ENCODE peak calls at places on chromosomes 5 and 9, in five cellular contexts. Y is nephron progenitor cell; Z is HCT116; K is GDM1; E is activated T-helper 1 cell treated with anti-CD3 and anti-CD28 coated beads, Interleukin-12 subunit alpha, Interleukin-12 subunit beta, Interleukin-2, Interleukin-4 antibody, amounts not matched to agents 30 ng/mL and 10 ng/mL and 1 ng/mL, durations not matched to agents 14 hours and 24 hours and 36 hours. L is an unnamed sample.

GRCh38 chr9:130929571-130930022 is 9.4 kb downstream of the FIBCD1 start:
- DNase-seq in E (no peak), K (no peak), Y (no peak), Z (no peak), L (no peak)

GRCh38 chr5:74636552-74636951 is 4.0 kb downstream of the ENC1 start:
- DNase-seq in Y (no peak), Z (no peak), E (no peak), K (no peak), L (no peak)

GRCh38 chr5:42377496-42377895 is 45.7 kb upstream of the GHR start:
- DNase-seq in Z (no peak), K (no peak), E (no peak), Y (no peak), L (no peak)

GRCh38 chr5:72040513-72040912 is 66.8 kb upstream of the MAP1B start:
- DNase-seq in Z (no peak), Y (no peak), K (no peak), E (no peak), L (no peak)

GRCh38 chr9:77839459-77840140 is 191.5 kb upstream of the GNA14 start:
- DNase-seq in Z (peak; percentile 31), K (no peak), Y (no peak), E (no peak), L (no peak)

GRCh38 chr5:149114403-149115312 is 26.6 kb upstream of the ABLIM3 start:
- DNase-seq in K (peak; percentile 85), E (peak; percentile 3), Z (peak; percentile 77), Y (peak; percentile 56), L (peak; percentile 78)

GRCh38 chr5:139906661-139907060 is 111.1 kb downstream of the PSD2 start:
- DNase-seq in Y (no peak), K (no peak), E (no peak), Z (no peak), L (no peak)

GRCh38 chr9:114224247-114224610 is 68.9 kb downstream of the COL27A1 start:
- DNase-seq in E (no peak), Y (no peak), Z (no peak), K (no peak), L (peak; percentile 81)

GRCh38 chr9:83342731-83343130 is 195.5 kb downstream of the FRMD3 start:
- DNase-seq in Z (no peak), Y (no peak), K (no peak), E (no peak), L (no peak)

GRCh38 chr9:121599186-121599871 is 52.1 kb upstream of the DAB2IP start:
- DNase-seq in Y (peak; percentile 87), E (no peak), K (no peak), Z (peak; percentile 71), L (no peak)

GRCh38 chr9:100294341-100294740 is 58.4 kb downstream of the TEX10 start:
- DNase-seq in Z (no peak), Y (no peak), E (no peak), K (no peak), L (no peak)

GRCh38 chr9:94030318-94031179 is 53.7 kb upstream of the PTPDC1 start:
- DNase-seq in Z (peak; percentile 56), E (peak; percentile 79), Y (peak; percentile 86), K (peak; percentile 83), L (no peak)

GRCh38 chr5:77518304-77518703 is 26.2 kb upstream of the WDR41 start:
- DNase-seq in Y (no peak), Z (peak; percentile 23), K (no peak), E (no peak), L (no peak)

GRCh38 chr9:72315089-72315509 is 49.9 kb downstream of the ZFAND5 start:
- DNase-seq in Y (peak; percentile 10), K (no peak), Z (no peak), E (no peak), L (no peak)

GRCh38 chr5:55920784-55921183 is 69.6 kb downstream of the IL31RA start:
- DNase-seq in E (no peak), Y (no peak), K (no peak), Z (no peak), L (no peak)

GRCh38 chr5:88452820-88453219 is 184.2 kb upstream of the TMEM161B start:
- DNase-seq in K (no peak), E (no peak), Y (peak; percentile 33), Z (no peak), L (no peak)

GRCh38 chr5:177455661-177456590 is 9.3 kb downstream of the PRR7 start:
- DNase-seq in K (peak; percentile 75), Z (peak; percentile 84), Y (peak; percentile 98), E (peak; percentile 83), L (peak; percentile 70)

GRCh38 chr5:136055612-136056302 is 27.0 kb downstream of the TGFBI start:
- DNase-seq in E (no peak), Z (no peak), K (no peak), Y (no peak), L (no peak)

GRCh38 chr5:172806897-172807672 is 27.0 kb upstream of the ERGIC1 start:
- DNase-seq in Y (peak; percentile 69), K (peak; percentile 85), E (peak; percentile 74), Z (peak; percentile 76), L (no peak)

GRCh38 chr5:88089757-88090390 is 178.8 kb downstream of the TMEM161B start:
- DNase-seq in Y (peak; percentile 28), Z (no peak), K (no peak), E (no peak), L (no peak)

GRCh38 chr9:83032065-83032625 is 30.8 kb downstream of the RASEF start:
- DNase-seq in Y (no peak), K (no peak), Z (no peak), E (no peak), L (no peak)

GRCh38 chr5:177447611-177448243 is 1.1 kb downstream of the PRR7 start:
- DNase-seq in Z (peak; percentile 73), E (no peak), Y (peak; percentile 50), K (peak; percentile 23), L (peak; percentile 72)

GRCh38 chr5:119387900-119388618 is 32.2 kb downstream of the TNFAIP8 start:
- DNase-seq in Z (no peak), Y (no peak), E (no peak), K (no peak), L (no peak)

GRCh38 chr9:23784962-23785361 is 41.1 kb downstream of the ELAVL2 start:
- DNase-seq in E (no peak), Y (no peak), K (no peak), Z (no peak), L (no peak)

GRCh38 chr5:77987331-77987730 is 211.2 kb upstream of the TBCA start:
- DNase-seq in E (no peak), Z (no peak), Y (no peak), K (no peak), L (no peak)

GRCh38 chr9:89464991-89465390 is 32.9 kb downstream of the SEMA4D start:
- DNase-seq in Z (no peak), K (no peak), Y (no peak), E (no peak), L (no peak)

GRCh38 chr5:143648696-143649095 is 163.3 kb upstream of the HMHB1 start:
- DNase-seq in Z (no peak), K (no peak), Y (no peak), E (no peak), L (no peak)

GRCh38 chr5:43019615-43020293 is 20.4 kb downstream of the ANXA2R start:
- DNase-seq in K (peak; percentile 72), Z (peak; percentile 87), Y (peak; percentile 45), E (peak; percentile 83), L (peak; percentile 87)

GRCh38 chr9:134683714-134684374 is 42.2 kb downstream of the COL5A1 start:
- DNase-seq in Z (no peak), K (no peak), Y (no peak), E (no peak), L (no peak)

GRCh38 chr5:180346358-180346757 is 6.8 kb downstream of the GFPT2 start:
- DNase-seq in Y (no peak), Z (no peak), E (no peak), K (no peak), L (no peak)

L was measured in Panc1.